ENCODE peak calls at places on chromosomes 6 and 20, in five cellular contexts. O is GM10248, D is HepG2, I is fibroblast of the aortic adventitia, Z is lower lobe of right lung. E is an unnamed sample.

GRCh38 chr6:87322304-87323212 is at the start of gene SMIM8:
- DNase-seq in O (peak), Z (peak), D (peak), I (peak), E (peak)

GRCh38 chr20:728022-728944 is 40.0 kb downstream of the SLC52A3 start:
- DNase-seq in Z (peak), I (peak), O (peak), D (peak), E (peak)

GRCh38 chr6:78999737-79000136 is 78.3 kb downstream of the PHIP start:
- DNase-seq in D (no peak), I (peak), O (no peak), Z (no peak), E (no peak)

GRCh38 chr6:85364354-85364753 is 85.5 kb upstream of the NT5E start:
- DNase-seq in I (peak), O (no peak), Z (no peak), D (no peak), E (no peak)

GRCh38 chr6:105136433-105137350 is 43.1 kb downstream of the POPDC3 start:
- DNase-seq in O (peak), D (no peak), Z (peak), I (peak), E (peak)

GRCh38 chr6:11810039-11810541 is 31.5 kb upstream of the ADTRP start:
- DNase-seq in D (no peak), I (peak), O (no peak), Z (peak), E (no peak)

GRCh38 chr6:14754636-14755513 is 491.0 kb upstream of the JARID2 start:
- DNase-seq in Z (no peak), D (no peak), O (peak), I (no peak), E (no peak)

GRCh38 chr6:112416885-112417284 is 69.8 kb downstream of the RFPL4B start:
- DNase-seq in I (peak), D (no peak), Z (no peak), O (no peak), E (no peak)

GRCh38 chr6:39035689-39036088 is 12.9 kb upstream of the GLP1R start:
- DNase-seq in Z (no peak), I (no peak), D (no peak), O (no peak), E (no peak)

GRCh38 chr6:169701218-169701952 is 444 bp downstream of the WDR27 start:
- DNase-seq in I (no peak), D (no peak), O (no peak), Z (no peak), E (no peak)

GRCh38 chr6:25136879-25137278 is 142.3 kb upstream of the CARMIL1 start:
- DNase-seq in Z (no peak), D (no peak), I (peak), O (no peak), E (no peak)

GRCh38 chr6:39416728-39417127 is 94.2 kb upstream of the KCNK16 start:
- DNase-seq in Z (no peak), O (no peak), I (no peak), D (no peak), E (no peak)

GRCh38 chr6:108618623-108619152 is 58.0 kb downstream of the FOXO3 start:
- DNase-seq in O (no peak), I (no peak), Z (no peak), D (no peak), E (no peak)

GRCh38 chr6:108622601-108623335 is 62.1 kb downstream of the FOXO3 start:
- DNase-seq in Z (peak), I (peak), O (no peak), D (no peak), E (no peak)

GRCh38 chr6:108619431-108620197 is 58.9 kb downstream of the FOXO3 start:
- DNase-seq in I (no peak), O (no peak), Z (no peak), D (no peak), E (no peak)

GRCh38 chr6:108623995-108624394 is 63.3 kb downstream of the FOXO3 start:
- DNase-seq in D (peak), Z (no peak), I (no peak), O (no peak), E (no peak)

GRCh38 chr6:108621117-108621516 is 60.4 kb downstream of the FOXO3 start:
- DNase-seq in Z (no peak), O (no peak), D (no peak), I (peak), E (no peak)
- TF ChIP-seq CTCF in Z (no peak), O (no peak), D (no peak), I (peak), E (no peak)

DNA sequence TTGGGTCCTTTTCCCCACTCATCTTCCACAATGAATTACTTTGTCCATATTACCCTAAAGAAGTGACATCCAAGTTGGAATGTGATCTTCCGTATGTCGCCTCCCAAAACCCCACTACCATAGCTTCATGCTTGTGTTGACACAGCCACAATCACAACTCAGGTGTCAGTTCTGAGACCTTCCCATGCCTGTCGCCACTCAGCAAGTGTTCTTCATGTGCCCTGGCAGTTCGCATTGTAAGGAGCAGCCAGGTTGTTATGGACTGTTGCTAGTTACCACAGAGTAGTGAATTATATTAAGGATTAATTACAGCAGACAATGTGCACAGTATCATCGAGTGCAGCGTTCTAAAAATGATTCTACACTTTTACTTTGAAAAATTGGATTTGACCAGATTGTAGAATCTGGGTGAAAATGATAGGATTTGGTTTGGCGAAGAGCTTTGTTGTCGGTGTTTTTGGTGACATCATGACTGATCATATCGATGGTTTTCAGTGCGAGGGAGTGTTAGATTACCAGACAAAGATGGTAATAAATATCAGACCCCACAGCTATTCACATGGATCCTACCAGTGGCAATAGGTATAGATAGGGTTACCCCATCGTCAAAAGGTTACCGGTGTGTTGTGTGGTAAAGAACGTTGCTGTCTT is 1.7 kb downstream of the PCMTD2 start:
- DNase-seq in D (no peak), I (no peak), O (no peak), Z (no peak), E (no peak)
- TF ChIP-seq CTCF in D (no peak), I (no peak), O (no peak), Z (no peak), E (no peak)

GRCh38 chr6:117265425-117266266 is at the start of gene VGLL2:
- DNase-seq in I (peak), O (peak), Z (peak), D (peak), E (peak)

GRCh38 chr6:117269649-117270120 is 4.3 kb downstream of the VGLL2 start:
- DNase-seq in Z (no peak), D (no peak), I (no peak), O (no peak), E (no peak)

GRCh38 chr6:117266267-117266797 is 974 bp downstream of the VGLL2 start:
- DNase-seq in D (no peak), Z (no peak), O (no peak), I (no peak), E (no peak)

GRCh38 chr6:117266948-117267347 is 1.6 kb downstream of the VGLL2 start:
- DNase-seq in I (no peak), Z (no peak), D (no peak), O (no peak), E (no peak)

DNA sequence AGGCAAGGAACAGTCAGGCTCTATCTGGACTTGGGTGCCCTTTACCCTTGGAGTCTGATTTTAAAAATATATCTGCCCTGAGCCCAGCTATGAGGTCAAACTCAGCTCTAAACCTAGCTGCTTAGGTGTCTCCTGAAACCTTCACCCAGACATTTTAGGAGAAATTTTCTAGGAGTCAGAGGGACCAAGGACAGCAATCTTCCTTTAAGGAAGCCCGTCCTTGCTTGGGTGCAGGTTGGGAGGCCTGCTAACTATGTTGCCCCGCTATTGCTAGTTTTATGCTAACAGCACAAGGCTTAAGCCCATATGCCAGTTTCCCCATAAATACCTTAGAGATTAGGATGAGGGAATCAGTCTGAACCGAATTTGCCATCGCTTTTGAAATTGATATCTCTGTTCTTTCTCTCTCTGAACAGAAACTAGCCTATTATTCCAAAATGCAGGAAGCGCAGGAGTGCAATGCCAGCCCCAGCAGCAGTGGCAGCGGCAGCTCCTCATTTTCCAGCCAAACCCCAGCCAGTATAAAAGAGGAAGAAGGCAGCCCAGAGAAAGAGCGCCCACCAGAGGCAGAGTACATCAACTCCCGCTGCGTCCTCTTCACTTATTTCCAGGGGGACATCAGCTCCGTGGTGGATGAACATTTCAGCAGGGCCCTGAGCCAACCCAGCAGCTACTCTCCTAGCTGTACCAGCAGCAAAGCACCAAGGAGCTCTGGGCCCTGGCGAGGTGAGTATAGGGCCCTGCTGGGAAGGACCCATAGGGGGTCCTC is 2.6 kb downstream of the VGLL2 start:
- DNase-seq in O (peak), D (no peak), Z (no peak), I (no peak), E (peak)
- TF ChIP-seq CTCF in O (no peak), D (no peak), Z (no peak), I (no peak), E (no peak)

DNA sequence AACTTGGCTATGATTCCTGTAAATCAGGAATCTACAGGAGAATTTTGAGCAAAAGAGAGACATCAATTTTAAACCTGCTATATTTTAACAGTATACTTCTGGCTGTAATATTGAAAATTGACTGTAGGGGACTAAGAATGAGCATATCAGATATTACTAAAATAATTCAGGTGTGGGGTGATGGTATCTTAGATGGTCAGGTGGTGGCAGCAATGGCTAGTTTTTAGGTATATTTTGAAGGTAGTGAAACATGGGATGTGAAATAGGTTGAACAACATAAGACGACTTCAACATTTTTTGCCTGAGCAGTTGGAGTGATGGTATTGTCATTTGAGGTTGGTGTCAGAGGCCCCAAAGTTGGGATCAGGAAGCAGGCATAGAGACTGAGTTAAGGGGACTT is 32.1 kb downstream of the FAM83B start:
- DNase-seq in D (peak), I (no peak), Z (no peak), O (no peak), E (no peak)
- TF ChIP-seq CTCF in D (peak), I (no peak), Z (no peak), O (no peak), E (no peak)

DNA sequence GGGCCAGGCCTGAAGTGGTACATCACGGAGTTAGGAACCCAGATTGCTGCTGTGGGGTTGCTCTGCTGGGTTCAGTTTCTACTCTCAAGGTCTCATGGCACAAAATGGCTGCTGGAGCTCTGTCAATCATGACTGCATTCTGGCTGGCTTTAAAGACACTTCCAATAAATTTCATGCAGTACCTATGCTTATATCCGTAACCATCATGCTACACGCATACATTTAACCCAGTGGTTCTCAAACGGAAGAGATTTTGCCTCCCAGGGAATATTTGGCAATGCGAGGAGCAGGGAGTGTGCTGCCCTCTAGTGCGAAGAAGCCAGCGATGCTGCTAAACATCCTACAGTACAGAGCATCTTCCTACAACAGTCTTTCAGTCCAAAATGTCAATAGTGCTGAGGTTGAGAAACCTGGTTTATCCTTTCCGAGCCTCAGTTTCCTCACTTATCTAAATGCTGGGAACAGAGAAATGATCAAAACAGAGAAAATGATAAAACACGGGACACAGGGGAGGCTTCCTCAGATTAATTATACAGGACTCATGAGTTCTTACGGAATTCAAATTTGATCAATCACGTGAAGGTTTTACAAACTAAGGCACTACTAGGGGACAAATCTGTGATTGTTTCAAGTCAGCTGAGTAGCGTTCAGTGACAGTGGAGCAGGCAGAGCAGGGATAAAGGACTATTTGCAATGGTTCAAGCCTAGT is 9.6 kb upstream of the SLC2A10 start:
- DNase-seq in O (no peak), I (peak), D (peak), Z (no peak), E (no peak)
- TF ChIP-seq CTCF in O (no peak), I (peak), D (peak), Z (peak), E (no peak)